ENCODE peak calls at places on chromosomes 16 and 17, in seven cellular contexts. One of them, this sample, is unnamed.

GRCh38 chr16:241866-242265 is 7.2 kb downstream of the FAM234A start:
- DNase-seq in activated CD4-positive, alpha-beta T cell treated with anti-CD3 and anti-CD28 coated beads, Interleukin-2, amount 50 U/mL, for 48 hours: no peak
- DNase-seq in Kasumi-1: no peak
- DNase-seq in NCI-H510A treated with DMSO at 0.1 percent for 48 hours: no peak
- DNase-seq in activated gamma-delta T cell treated with Interleukin-2 at 50 U/mL for 16 hours: no peak
- DNase-seq in PC-3: no peak
- DNase-seq in MG63: no peak
- DNase-seq in this sample: no peak

GRCh38 chr16:60230666-60231065 is 1496.5 kb upstream of the GOT2 start:
- DNase-seq in activated CD4-positive, alpha-beta T cell treated with anti-CD3 and anti-CD28 coated beads, Interleukin-2, amount 50 U/mL, for 48 hours: no peak
- DNase-seq in Kasumi-1: peak; percentile 69
- DNase-seq in NCI-H510A treated with DMSO at 0.1 percent for 48 hours: no peak
- DNase-seq in activated gamma-delta T cell treated with Interleukin-2 at 50 U/mL for 16 hours: no peak
- DNase-seq in PC-3: peak; percentile 34
- DNase-seq in MG63: no peak
- DNase-seq in this sample: no peak

GRCh38 chr17:65567566-65567965 is 6.1 kb upstream of the AXIN2 start:
- DNase-seq in activated CD4-positive, alpha-beta T cell treated with anti-CD3 and anti-CD28 coated beads, Interleukin-2, amount 50 U/mL, for 48 hours: no peak
- DNase-seq in Kasumi-1: no peak
- DNase-seq in NCI-H510A treated with DMSO at 0.1 percent for 48 hours: no peak
- DNase-seq in activated gamma-delta T cell treated with Interleukin-2 at 50 U/mL for 16 hours: no peak
- DNase-seq in PC-3: no peak
- DNase-seq in MG63: no peak
- DNase-seq in this sample: no peak

GRCh38 chr17:34235389-34236028 is 19.6 kb upstream of the CCL2 start:
- DNase-seq in activated CD4-positive, alpha-beta T cell treated with anti-CD3 and anti-CD28 coated beads, Interleukin-2, amount 50 U/mL, for 48 hours: no peak
- DNase-seq in Kasumi-1: no peak
- DNase-seq in NCI-H510A treated with DMSO at 0.1 percent for 48 hours: no peak
- DNase-seq in activated gamma-delta T cell treated with Interleukin-2 at 50 U/mL for 16 hours: no peak
- DNase-seq in PC-3: no peak
- DNase-seq in MG63: peak; percentile 80
- DNase-seq in this sample: no peak

GRCh38 chr16:88527186-88527936 is 42.8 kb upstream of the ZC3H18 start:
- DNase-seq in activated CD4-positive, alpha-beta T cell treated with anti-CD3 and anti-CD28 coated beads, Interleukin-2, amount 50 U/mL, for 48 hours: peak; percentile 66
- DNase-seq in Kasumi-1: no peak
- DNase-seq in NCI-H510A treated with DMSO at 0.1 percent for 48 hours: no peak
- DNase-seq in activated gamma-delta T cell treated with Interleukin-2 at 50 U/mL for 16 hours: peak; percentile 55
- DNase-seq in PC-3: peak; percentile 21
- DNase-seq in MG63: no peak
- DNase-seq in this sample: peak; percentile 65

GRCh38 chr17:44672479-44673093 is 16.3 kb downstream of the MEIOC start:
- DNase-seq in activated CD4-positive, alpha-beta T cell treated with anti-CD3 and anti-CD28 coated beads, Interleukin-2, amount 50 U/mL, for 48 hours: no peak
- DNase-seq in Kasumi-1: peak; percentile 54
- DNase-seq in NCI-H510A treated with DMSO at 0.1 percent for 48 hours: peak; percentile 21
- DNase-seq in activated gamma-delta T cell treated with Interleukin-2 at 50 U/mL for 16 hours: no peak
- DNase-seq in PC-3: peak; percentile 63
- DNase-seq in MG63: no peak
- DNase-seq in this sample: no peak

GRCh38 chr17:74485841-74486240 is 19.4 kb downstream of the CD300A start:
- DNase-seq in activated CD4-positive, alpha-beta T cell treated with anti-CD3 and anti-CD28 coated beads, Interleukin-2, amount 50 U/mL, for 48 hours: no peak
- DNase-seq in Kasumi-1: no peak
- DNase-seq in NCI-H510A treated with DMSO at 0.1 percent for 48 hours: no peak
- DNase-seq in activated gamma-delta T cell treated with Interleukin-2 at 50 U/mL for 16 hours: no peak
- DNase-seq in PC-3: no peak
- DNase-seq in MG63: no peak
- DNase-seq in this sample: no peak

GRCh38 chr16:26614102-26614864 is 452.4 kb upstream of the C16orf82 start:
- DNase-seq in activated CD4-positive, alpha-beta T cell treated with anti-CD3 and anti-CD28 coated beads, Interleukin-2, amount 50 U/mL, for 48 hours: no peak
- DNase-seq in Kasumi-1: no peak
- DNase-seq in NCI-H510A treated with DMSO at 0.1 percent for 48 hours: peak; percentile 14
- DNase-seq in activated gamma-delta T cell treated with Interleukin-2 at 50 U/mL for 16 hours: no peak
- DNase-seq in PC-3: no peak
- DNase-seq in MG63: no peak
- DNase-seq in this sample: no peak

GRCh38 chr17:15261063-15261817 is 3.9 kb downstream of the PMP22 start:
- DNase-seq in activated CD4-positive, alpha-beta T cell treated with anti-CD3 and anti-CD28 coated beads, Interleukin-2, amount 50 U/mL, for 48 hours: no peak
- DNase-seq in Kasumi-1: no peak
- DNase-seq in NCI-H510A treated with DMSO at 0.1 percent for 48 hours: peak; percentile 24
- DNase-seq in activated gamma-delta T cell treated with Interleukin-2 at 50 U/mL for 16 hours: no peak
- DNase-seq in PC-3: peak; percentile 73
- DNase-seq in MG63: peak; percentile 64
- DNase-seq in this sample: no peak

GRCh38 chr16:75099075-75099667 is 17.4 kb downstream of the LDHD start:
- DNase-seq in activated CD4-positive, alpha-beta T cell treated with anti-CD3 and anti-CD28 coated beads, Interleukin-2, amount 50 U/mL, for 48 hours: no peak
- DNase-seq in Kasumi-1: no peak
- DNase-seq in NCI-H510A treated with DMSO at 0.1 percent for 48 hours: no peak
- DNase-seq in activated gamma-delta T cell treated with Interleukin-2 at 50 U/mL for 16 hours: no peak
- DNase-seq in PC-3: no peak
- DNase-seq in MG63: no peak
- DNase-seq in this sample: no peak

GRCh38 chr17:78852709-78853111 is 12.1 kb upstream of the USP36 start:
- DNase-seq in activated CD4-positive, alpha-beta T cell treated with anti-CD3 and anti-CD28 coated beads, Interleukin-2, amount 50 U/mL, for 48 hours: no peak
- DNase-seq in Kasumi-1: no peak
- DNase-seq in NCI-H510A treated with DMSO at 0.1 percent for 48 hours: no peak
- DNase-seq in activated gamma-delta T cell treated with Interleukin-2 at 50 U/mL for 16 hours: no peak
- DNase-seq in PC-3: peak; percentile 29
- DNase-seq in MG63: no peak
- DNase-seq in this sample: no peak

This sample was measured in activated naive CD4-positive, alpha-beta T cell treated with Interleukin-2 at 50 U/mL for 16 hours.